ENCODE peak calls at places on chromosomes 1 and 21, in four cellular contexts. One of them, this sample, is unnamed.

GRCh38 chr1:240956424-240956823 is 344.5 kb upstream of the GREM2 start:
- DNase-seq in body of pancreas: no peak
- DNase-seq in HCT116: no peak
- DNase-seq in heart left ventricle: no peak
- DNase-seq in this sample: no peak

GRCh38 chr1:21507511-21508270 is 1.5 kb upstream of the ALPL start:
- DNase-seq in body of pancreas: no peak
- DNase-seq in HCT116: no peak
- DNase-seq in heart left ventricle: no peak
- DNase-seq in this sample: peak; percentile 19

GRCh38 chr1:20290624-20291597 is at the start of gene VWA5B1:
- DNase-seq in body of pancreas: peak; percentile 26
- DNase-seq in HCT116: no peak
- DNase-seq in heart left ventricle: no peak
- DNase-seq in this sample: no peak

GRCh38 chr1:162033445-162033844 is 9.8 kb upstream of the OLFML2B start:
- DNase-seq in body of pancreas: no peak
- DNase-seq in HCT116: no peak
- DNase-seq in heart left ventricle: peak; percentile 35
- DNase-seq in this sample: no peak

GRCh38 chr1:58874757-58875755 is 91.2 kb upstream of the JUN start:
- DNase-seq in body of pancreas: peak; percentile 75
- DNase-seq in HCT116: no peak
- DNase-seq in heart left ventricle: peak; percentile 43
- DNase-seq in this sample: no peak

GRCh38 chr1:223714849-223715709 is 2.7 kb downstream of the CAPN2 start:
- DNase-seq in body of pancreas: no peak
- DNase-seq in HCT116: peak; percentile 66
- DNase-seq in heart left ventricle: no peak
- DNase-seq in this sample: no peak

GRCh38 chr1:205665216-205665757 is 15.0 kb downstream of the SLC45A3 start:
- DNase-seq in body of pancreas: no peak
- DNase-seq in HCT116: no peak
- DNase-seq in heart left ventricle: no peak
- DNase-seq in this sample: no peak

GRCh38 chr1:183600136-183600535 is 9.9 kb upstream of the NCF2 start:
- DNase-seq in body of pancreas: no peak
- DNase-seq in HCT116: no peak
- DNase-seq in heart left ventricle: no peak
- DNase-seq in this sample: no peak

GRCh38 chr1:86156571-86157455 is at the start of gene COL24A1:
- DNase-seq in body of pancreas: no peak
- DNase-seq in HCT116: no peak
- DNase-seq in heart left ventricle: peak; percentile 36
- DNase-seq in this sample: peak; percentile 52

GRCh38 chr1:116332461-116332860 is 40.6 kb upstream of the ATP1A1 start:
- DNase-seq in body of pancreas: no peak
- DNase-seq in HCT116: no peak
- DNase-seq in heart left ventricle: no peak
- DNase-seq in this sample: no peak

GRCh38 chr1:111786669-111787207 is 31.0 kb downstream of the DDX20 start:
- DNase-seq in body of pancreas: no peak
- DNase-seq in HCT116: no peak
- DNase-seq in heart left ventricle: no peak
- DNase-seq in this sample: no peak

GRCh38 chr1:192401832-192402231 is 85.0 kb downstream of the RGS21 start:
- DNase-seq in body of pancreas: no peak
- DNase-seq in HCT116: no peak
- DNase-seq in heart left ventricle: no peak
- DNase-seq in this sample: no peak

GRCh38 chr1:53589043-53589887 is 130.1 kb downstream of the DMRTB1 start:
- DNase-seq in body of pancreas: no peak
- DNase-seq in HCT116: no peak
- DNase-seq in heart left ventricle: peak; percentile 5
- DNase-seq in this sample: no peak

GRCh38 chr1:57963545-57963944 is 539.7 kb upstream of the DAB1 start:
- DNase-seq in body of pancreas: no peak
- DNase-seq in HCT116: no peak
- DNase-seq in heart left ventricle: no peak
- DNase-seq in this sample: no peak

GRCh38 chr1:40625076-40625475 is 40.4 kb downstream of the RIMS3 start:
- DNase-seq in body of pancreas: peak; percentile 52
- DNase-seq in HCT116: no peak
- DNase-seq in heart left ventricle: peak; percentile 23
- DNase-seq in this sample: no peak

GRCh38 chr1:20485527-20486456 is at the start of gene CAMK2N1:
- DNase-seq in body of pancreas: peak; percentile 39
- DNase-seq in HCT116: no peak
- DNase-seq in heart left ventricle: peak; percentile 81
- DNase-seq in this sample: peak; percentile 73

GRCh38 chr1:95384570-95384969 is 150.6 kb downstream of the RWDD3 start:
- DNase-seq in body of pancreas: no peak
- DNase-seq in HCT116: no peak
- DNase-seq in heart left ventricle: peak; percentile 9
- DNase-seq in this sample: no peak

GRCh38 chr1:31733389-31734219 is 29.8 kb upstream of the COL16A1 start:
- DNase-seq in body of pancreas: no peak
- DNase-seq in HCT116: no peak
- DNase-seq in heart left ventricle: no peak
- DNase-seq in this sample: no peak

GRCh38 chr1:201229095-201229494 is 38.5 kb downstream of the IGFN1 start:
- DNase-seq in body of pancreas: no peak
- DNase-seq in HCT116: no peak
- DNase-seq in heart left ventricle: no peak
- DNase-seq in this sample: no peak

GRCh38 chr1:230186003-230186863 is 119.2 kb downstream of the GALNT2 start:
- DNase-seq in body of pancreas: peak; percentile 67
- DNase-seq in HCT116: peak; percentile 76
- DNase-seq in heart left ventricle: no peak
- DNase-seq in this sample: peak; percentile 66

GRCh38 chr1:218473527-218473926 is 128.4 kb downstream of the TGFB2 start:
- DNase-seq in body of pancreas: no peak
- DNase-seq in HCT116: no peak
- DNase-seq in heart left ventricle: no peak
- DNase-seq in this sample: no peak

GRCh38 chr1:88802950-88803349 is 88.4 kb downstream of the GTF2B start:
- DNase-seq in body of pancreas: no peak
- DNase-seq in HCT116: no peak
- DNase-seq in heart left ventricle: no peak
- DNase-seq in this sample: no peak

GRCh38 chr21:24941316-24942185 is 665.7 kb downstream of the MRPL39 start:
- DNase-seq in body of pancreas: no peak
- DNase-seq in HCT116: no peak
- DNase-seq in heart left ventricle: no peak
- DNase-seq in this sample: no peak

GRCh38 chr1:18945401-18945849 is 11.1 kb downstream of the IFFO2 start:
- DNase-seq in body of pancreas: no peak
- DNase-seq in HCT116: no peak
- DNase-seq in heart left ventricle: peak; percentile 58
- DNase-seq in this sample: no peak

GRCh38 chr1:210505601-210506564 is 177.2 kb downstream of the HHAT start:
- DNase-seq in body of pancreas: no peak
- DNase-seq in HCT116: no peak
- DNase-seq in heart left ventricle: peak; percentile 8
- DNase-seq in this sample: no peak

DNA sequence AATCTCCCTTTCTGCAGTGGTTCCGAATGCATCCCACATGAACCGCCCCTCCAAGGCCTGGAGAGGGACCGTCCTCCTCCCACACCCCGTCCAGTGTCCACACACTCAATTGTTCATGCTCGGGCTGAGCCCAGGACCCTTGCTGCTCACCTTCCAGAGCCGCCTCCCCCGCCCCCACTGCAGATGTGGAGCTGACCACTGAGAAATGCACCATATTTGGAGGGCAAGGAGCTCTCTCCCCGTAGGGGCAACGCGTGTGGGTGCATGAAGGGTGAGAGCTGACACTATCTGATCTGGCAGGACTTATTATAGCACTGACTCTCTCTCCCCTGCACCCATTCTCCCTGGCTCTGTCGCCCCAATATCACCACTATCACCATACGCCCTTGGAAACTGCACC is 4.0 kb upstream of the S100A3 start:
- DNase-seq in body of pancreas: no peak
- DNase-seq in HCT116: no peak
- DNase-seq in heart left ventricle: no peak
- DNase-seq in this sample: no peak
- H3K4me1 ChIP-seq in body of pancreas: peaks cover 27% of the 10 kb centered on the region
- H3K4me1 ChIP-seq in HCT116: peaks cover 66% of the 10 kb centered on the region
- H3K4me1 ChIP-seq in heart left ventricle: peaks cover 40% of the 10 kb centered on the region
- H3K4me1 ChIP-seq in this sample: no peaks in the 10 kb centered on the region

GRCh38 chr1:6423321-6423999 is 1.1 kb upstream of the ESPN start:
- DNase-seq in body of pancreas: peak; percentile 79
- DNase-seq in HCT116: peak; percentile 80
- DNase-seq in heart left ventricle: no peak
- DNase-seq in this sample: peak; percentile 74
- H3K4me1 ChIP-seq in body of pancreas: peaks cover 53% of the 10 kb centered on the region
- H3K4me1 ChIP-seq in HCT116: peaks cover 89% of the 10 kb centered on the region
- H3K4me1 ChIP-seq in heart left ventricle: peaks cover 45% of the 10 kb centered on the region
- H3K4me1 ChIP-seq in this sample: peaks cover 20% of the 10 kb centered on the region

DNA sequence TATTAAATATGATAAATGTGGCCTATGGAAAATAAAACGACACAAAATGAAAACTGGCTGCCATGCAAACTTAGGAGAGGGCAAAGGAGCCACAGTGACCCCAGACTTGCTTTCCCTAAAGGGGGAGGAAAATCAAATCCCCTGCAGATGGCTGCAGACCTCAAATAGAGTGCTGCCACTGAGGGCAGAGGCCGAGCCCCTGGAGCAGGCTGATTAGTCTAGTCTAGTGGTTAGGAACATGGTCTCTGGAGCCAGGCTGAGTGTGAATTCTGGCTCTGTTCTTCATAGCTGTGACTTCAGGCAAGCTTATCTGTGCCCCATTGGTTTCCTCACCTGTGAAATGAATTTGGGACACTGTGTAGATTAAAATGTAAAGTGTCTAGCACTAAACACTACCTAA is 60.8 kb downstream of the ITPKB start:
- DNase-seq in body of pancreas: no peak
- DNase-seq in HCT116: no peak
- DNase-seq in heart left ventricle: no peak
- DNase-seq in this sample: no peak
- H3K4me1 ChIP-seq in body of pancreas: peaks cover 10% of the 10 kb centered on the region
- H3K4me1 ChIP-seq in HCT116: peaks cover 32% of the 10 kb centered on the region
- H3K4me1 ChIP-seq in heart left ventricle: peaks cover 97% of the 10 kb centered on the region
- H3K4me1 ChIP-seq in this sample: peaks cover 5% of the 10 kb centered on the region

DNA sequence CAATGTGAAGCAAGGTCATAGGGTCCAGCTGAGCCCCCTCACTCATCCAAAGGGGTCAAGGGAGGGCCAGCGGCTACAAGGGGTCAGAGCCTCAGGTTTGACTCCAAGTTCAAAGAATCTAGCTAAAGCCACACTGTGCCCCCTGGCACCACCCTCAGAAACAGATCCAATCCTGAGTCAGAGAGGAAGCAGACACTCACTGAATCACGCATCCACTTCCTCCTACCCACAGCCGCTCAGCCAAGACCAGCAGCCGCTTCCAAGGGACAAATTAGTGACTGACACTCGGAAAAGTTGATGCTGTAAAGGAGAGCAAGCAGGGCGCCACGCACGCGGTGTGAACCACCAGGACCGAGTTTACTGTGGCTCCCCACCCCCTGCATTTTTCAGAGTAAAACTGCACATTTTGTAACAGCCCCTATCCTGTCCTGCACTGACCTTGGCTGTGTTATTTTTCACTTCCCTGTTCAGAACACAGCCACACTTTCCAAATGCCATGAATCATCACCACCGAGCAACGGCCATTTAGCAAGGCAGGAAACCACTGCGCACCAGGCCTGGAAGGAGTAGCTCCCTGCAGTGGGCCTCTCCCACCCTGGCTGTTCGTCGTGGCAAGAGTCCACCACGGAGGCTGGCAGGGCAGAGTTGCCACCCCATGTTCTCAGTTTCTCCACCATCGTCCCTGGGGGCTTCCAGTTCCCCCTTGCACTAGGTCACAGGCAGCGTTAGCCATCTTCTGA is 147.8 kb downstream of the TOMM20 start:
- DNase-seq in body of pancreas: peak; percentile 65
- DNase-seq in HCT116: peak; percentile 79
- DNase-seq in heart left ventricle: peak; percentile 81
- DNase-seq in this sample: peak; percentile 81
- H3K4me1 ChIP-seq in body of pancreas: peaks cover 57% of the 10 kb centered on the region
- H3K4me1 ChIP-seq in HCT116: peaks cover 65% of the 10 kb centered on the region
- H3K4me1 ChIP-seq in heart left ventricle: peaks cover 66% of the 10 kb centered on the region
- H3K4me1 ChIP-seq in this sample: peaks cover 51% of the 10 kb centered on the region

GRCh38 chr1:110160701-110161100 is 10.4 kb downstream of the SLC6A17 start:
- DNase-seq in body of pancreas: no peak
- DNase-seq in HCT116: no peak
- DNase-seq in heart left ventricle: no peak
- DNase-seq in this sample: no peak
- H3K4me1 ChIP-seq in body of pancreas: no peaks in the 10 kb centered on the region
- H3K4me1 ChIP-seq in HCT116: peaks cover 6% of the 10 kb centered on the region
- H3K4me1 ChIP-seq in heart left ventricle: peaks cover 4% of the 10 kb centered on the region
- H3K4me1 ChIP-seq in this sample: no peaks in the 10 kb centered on the region

This sample was measured in breast epithelium.